ENCODE peak calls at places on chromosomes 2 and 18, in six cellular contexts. E is AG10803, M is neural crest cell, J is uterus, T is osteocyte, R is ovary. H is an unnamed sample.

GRCh38 chr2:2641541-2642410 is 310.7 kb upstream of the MYT1L start:
- DNase-seq in J (no peak), T (no peak), E (no peak), R (no peak), M (no peak), H (no peak)

GRCh38 chr2:132608222-132608795 is 61.7 kb downstream of the LYPD1 start:
- DNase-seq in T (peak; percentile 67), R (no peak), E (no peak), J (no peak), M (no peak), H (no peak)

GRCh38 chr2:101308432-101309210 is at the start of gene RNF149:
- DNase-seq in J (peak; percentile 94), T (peak; percentile 98), M (peak; percentile 91), E (peak; percentile 88), R (peak; percentile 93), H (peak; percentile 99)

GRCh38 chr2:147989809-147990403 is 30.6 kb downstream of the ORC4 start:
- DNase-seq in E (peak; percentile 60), M (no peak), T (no peak), R (peak; percentile 31), J (no peak), H (peak; percentile 62)

GRCh38 chr2:28927469-28927868 is 33.0 kb downstream of the WDR43 start:
- DNase-seq in J (no peak), E (no peak), M (no peak), R (no peak), T (no peak), H (no peak)

GRCh38 chr2:158970522-158970855 is 2.0 kb downstream of the TANC1 start:
- DNase-seq in E (no peak), J (no peak), M (no peak), R (no peak), T (no peak), H (no peak)

GRCh38 chr2:182946949-182947348 is 80.5 kb upstream of the FRZB start:
- DNase-seq in T (no peak), J (no peak), E (no peak), R (no peak), M (no peak), H (no peak)

GRCh38 chr2:240875228-240876034 is 6.8 kb downstream of the AGXT start:
- DNase-seq in M (no peak), T (no peak), R (no peak), E (no peak), J (no peak), H (no peak)

GRCh38 chr2:240147382-240147781 is 6.9 kb upstream of the OTOS start:
- DNase-seq in T (no peak), R (no peak), J (no peak), M (no peak), E (no peak), H (no peak)

GRCh38 chr2:64866797-64867196 is 122.4 kb upstream of the SLC1A4 start:
- DNase-seq in T (no peak), R (peak; percentile 55), M (no peak), E (peak; percentile 96), J (peak; percentile 62), H (no peak)

GRCh38 chr18:63292844-63293683 is 26.5 kb downstream of the BCL2 start:
- DNase-seq in R (no peak), E (no peak), T (no peak), M (no peak), J (no peak), H (peak; percentile 48)

GRCh38 chr18:67525328-67526110 is 9.0 kb upstream of the DSEL start:
- DNase-seq in M (no peak), J (peak; percentile 63), T (peak; percentile 86), R (peak; percentile 71), E (peak; percentile 99), H (no peak)

GRCh38 chr2:17628349-17629261 is 88.1 kb downstream of the VSNL1 start:
- DNase-seq in M (no peak), R (no peak), T (no peak), E (peak; percentile 4), J (no peak), H (no peak)

GRCh38 chr2:241808701-241809382 is at the start of gene NEU4:
- DNase-seq in J (peak; percentile 7), R (peak; percentile 16), E (no peak), T (no peak), M (no peak), H (no peak)

GRCh38 chr2:180520206-180520605 is 460.2 kb upstream of the UBE2E3 start:
- DNase-seq in M (no peak), T (no peak), J (no peak), E (peak; percentile 8), R (no peak), H (no peak)

GRCh38 chr2:221518201-221518936 is 53.7 kb downstream of the EPHA4 start:
- DNase-seq in M (no peak), J (no peak), R (no peak), T (no peak), E (no peak), H (no peak)

GRCh38 chr2:229230911-229231310 is 40.2 kb downstream of the PID1 start:
- DNase-seq in T (no peak), J (peak; percentile 57), M (no peak), R (no peak), E (no peak), H (no peak)

GRCh38 chr18:40250218-40250617 is 1704.8 kb upstream of the PIK3C3 start:
- DNase-seq in R (no peak), J (no peak), T (no peak), M (no peak), E (no peak), H (no peak)

GRCh38 chr2:234863043-234863934 is 88.5 kb upstream of the SH3BP4 start:
- DNase-seq in T (no peak), M (peak; percentile 35), R (peak; percentile 61), E (peak; percentile 68), J (peak; percentile 47), H (no peak)

GRCh38 chr2:42214669-42215068 is 45.5 kb downstream of the EML4 start:
- DNase-seq in T (no peak), E (peak; percentile 52), J (no peak), M (no peak), R (no peak), H (no peak)

GRCh38 chr2:149329068-149329467 is 1.3 kb upstream of the LYPD6 start:
- DNase-seq in R (no peak), T (no peak), J (no peak), M (peak; percentile 25), E (no peak), H (no peak)

GRCh38 chr2:85681776-85682175 is 12.4 kb upstream of the GNLY start:
- DNase-seq in T (no peak), R (no peak), M (no peak), J (no peak), E (no peak), H (no peak)
- TF ChIP-seq CTCF in T (no peak), R (no peak), M (no peak), J (no peak), E (no peak), H (no peak)

GRCh38 chr18:79481041-79481790 is 85.5 kb downstream of the NFATC1 start:
- DNase-seq in M (no peak), T (peak; percentile 82), E (no peak), J (no peak), R (no peak), H (no peak)

GRCh38 chr18:79484661-79485621 is 89.2 kb downstream of the NFATC1 start:
- DNase-seq in J (no peak), M (no peak), T (peak; percentile 94), R (no peak), E (peak; percentile 99), H (no peak)

GRCh38 chr18:79486356-79487197 is 90.8 kb downstream of the NFATC1 start:
- DNase-seq in M (no peak), T (peak; percentile 85), R (no peak), J (no peak), E (no peak), H (no peak)

GRCh38 chr18:79485788-79486355 is 90.1 kb downstream of the NFATC1 start:
- DNase-seq in M (no peak), E (peak; percentile 93), T (peak; percentile 86), J (no peak), R (no peak), H (no peak)

DNA sequence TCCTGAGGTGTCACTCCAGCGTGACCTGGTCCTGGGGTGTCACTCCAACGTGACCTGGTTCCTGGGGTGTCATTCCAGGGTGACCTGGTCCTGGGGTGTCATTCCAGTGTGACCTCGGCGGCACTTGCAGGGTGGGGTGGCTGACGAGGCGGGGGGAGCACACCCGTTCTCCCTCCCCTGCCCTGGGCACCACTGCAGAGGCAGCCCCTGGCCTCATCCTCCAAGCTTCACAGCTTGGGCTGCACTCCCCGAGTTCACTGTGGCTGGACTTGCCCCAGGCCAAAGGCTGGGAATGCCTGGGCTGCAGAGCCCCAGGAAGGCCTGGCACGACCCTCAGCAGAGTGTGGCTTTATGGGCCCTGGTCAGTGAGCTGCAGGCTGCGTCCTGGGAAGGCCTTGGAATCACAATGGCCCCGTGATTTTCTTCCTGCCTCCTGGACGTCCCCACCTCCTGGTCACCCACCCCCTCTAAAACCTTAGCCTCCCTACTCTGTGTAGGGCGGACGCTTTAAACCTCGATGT is 88.3 kb downstream of the NFATC1 start:
- DNase-seq in E (no peak), M (no peak), J (no peak), R (no peak), T (peak; percentile 76), H (no peak)
- TF ChIP-seq CTCF in E (no peak), M (no peak), J (no peak), R (no peak), T (no peak), H (no peak)

DNA sequence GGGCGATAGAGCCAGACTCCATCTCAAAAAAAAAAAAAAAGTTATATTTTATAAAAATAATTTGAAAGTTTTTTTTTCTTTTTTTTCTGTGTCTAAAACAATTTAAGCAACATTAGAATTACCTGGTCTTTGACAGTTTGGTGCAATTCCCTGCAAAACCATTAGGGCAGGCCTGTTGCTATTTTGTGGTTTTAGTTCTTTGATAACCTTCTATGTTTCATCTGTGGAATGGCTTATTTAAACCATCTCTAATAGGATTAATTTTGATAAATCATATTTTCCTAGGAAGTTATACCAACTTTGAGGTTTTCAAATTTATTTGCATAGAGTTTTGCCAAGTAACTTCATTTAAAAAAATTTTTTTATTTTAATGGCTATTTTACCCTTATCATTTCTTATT is 141.2 kb upstream of the TWIST2 start:
- DNase-seq in R (no peak), E (no peak), J (no peak), M (no peak), T (no peak), H (no peak)
- TF ChIP-seq CTCF in R (no peak), E (peak; percentile 44), J (no peak), M (peak; percentile 57), T (no peak), H (no peak)

GRCh38 chr2:205858781-205859478 is 176.6 kb downstream of the NRP2 start:
- DNase-seq in E (peak; percentile 72), T (no peak), J (peak; percentile 26), M (no peak), R (no peak), H (no peak)
- TF ChIP-seq CTCF in E (peak; percentile 39), T (no peak), J (no peak), M (no peak), R (no peak), H (no peak)

H was measured in GM10248.